ENCODE peak calls at places on chromosomes 2 and 18, in five cellular contexts. X, N, W, L and Y are unnamed samples.

GRCh38 chr2:237501892-237502513 is 15.0 kb downstream of the MLPH start:
- DNase-seq in X (no peak), N (no peak), W (peak), L (no peak), Y (no peak)

GRCh38 chr2:33240178-33240577 is 236.3 kb upstream of the RASGRP3 start:
- DNase-seq in X (no peak), N (no peak), W (peak), L (no peak), Y (no peak)

GRCh38 chr18:67766930-67767329 is 250.4 kb upstream of the DSEL start:
- DNase-seq in X (no peak), N (peak), W (peak), L (no peak), Y (no peak)

GRCh38 chr2:25989154-25989553 is 6.9 kb upstream of the KIF3C start:
- DNase-seq in X (no peak), N (no peak), W (no peak), L (no peak), Y (no peak)

GRCh38 chr18:10473152-10473551 is 18.7 kb downstream of the APCDD1 start:
- DNase-seq in X (no peak), N (no peak), W (no peak), L (no peak), Y (no peak)

GRCh38 chr18:52312321-52312720 is 27.7 kb upstream of the DCC start:
- DNase-seq in X (no peak), N (no peak), W (peak), L (no peak), Y (no peak)

GRCh38 chr18:54774971-54775665 is 53.2 kb upstream of the RAB27B start:
- DNase-seq in X (no peak), N (no peak), W (no peak), L (no peak), Y (no peak)

GRCh38 chr2:108586631-108587030 is 52.4 kb downstream of the LIMS1 start:
- DNase-seq in X (no peak), N (no peak), W (no peak), L (no peak), Y (no peak)

GRCh38 chr2:20350105-20350712 is 435 bp downstream of the PUM2 start:
- DNase-seq in X (no peak), N (no peak), W (peak), L (peak), Y (no peak)

GRCh38 chr2:157336137-157336721 is 10.6 kb upstream of the ERMN start:
- DNase-seq in X (peak), N (no peak), W (peak), L (peak), Y (peak)

GRCh38 chr18:37553633-37554398 is 11.8 kb downstream of the CELF4 start:
- DNase-seq in X (peak), N (no peak), W (no peak), L (no peak), Y (no peak)

GRCh38 chr2:128354731-128355470 is 36.2 kb upstream of the HS6ST1 start:
- DNase-seq in X (no peak), N (no peak), W (no peak), L (no peak), Y (no peak)

GRCh38 chr18:62942578-62942977 is 227.2 kb downstream of the PHLPP1 start:
- DNase-seq in X (no peak), N (no peak), W (no peak), L (no peak), Y (no peak)

GRCh38 chr2:98346259-98347236 is at the start of gene CNGA3:
- DNase-seq in X (peak), N (no peak), W (no peak), L (peak), Y (no peak)

GRCh38 chr2:230627806-230628724 is 84.6 kb upstream of the CAB39 start:
- DNase-seq in X (no peak), N (no peak), W (peak), L (no peak), Y (no peak)

GRCh38 chr2:76749858-76750257 is 772.3 kb downstream of the LRRTM4 start:
- DNase-seq in X (no peak), N (no peak), W (peak), L (no peak), Y (peak)

GRCh38 chr2:158729873-158730620 is 65.1 kb upstream of the DAPL1 start:
- DNase-seq in X (no peak), N (no peak), W (no peak), L (no peak), Y (no peak)

GRCh38 chr18:59303006-59303405 is 15.4 kb downstream of the CPLX4 start:
- DNase-seq in X (no peak), N (no peak), W (no peak), L (no peak), Y (no peak)

GRCh38 chr2:55087501-55087900 is 37.2 kb upstream of the RTN4 start:
- DNase-seq in X (no peak), N (no peak), W (no peak), L (no peak), Y (no peak)

GRCh38 chr2:33583194-33583938 is 15.7 kb downstream of the FAM98A start:
- DNase-seq in X (peak), N (peak), W (peak), L (peak), Y (peak)

GRCh38 chr18:56319953-56320352 is 318.4 kb downstream of the TXNL1 start:
- DNase-seq in X (no peak), N (no peak), W (no peak), L (no peak), Y (no peak)

GRCh38 chr2:151730242-151730975 is 3.9 kb downstream of the NEB start:
- DNase-seq in X (no peak), N (no peak), W (no peak), L (no peak), Y (no peak)

GRCh38 chr2:236444187-236444586 is 125.4 kb upstream of the ACKR3 start:
- DNase-seq in X (no peak), N (no peak), W (no peak), L (no peak), Y (no peak)

GRCh38 chr2:154049561-154049960 is 177.8 kb downstream of the GALNT13 start:
- DNase-seq in X (no peak), N (no peak), W (no peak), L (no peak), Y (no peak)

GRCh38 chr2:96241901-96242611 is 23.7 kb downstream of the TMEM127 start:
- DNase-seq in X (no peak), N (peak), W (peak), L (no peak), Y (no peak)

GRCh38 chr2:183010112-183010511 is 28.1 kb downstream of the NCKAP1 start:
- DNase-seq in X (peak), N (no peak), W (peak), L (peak), Y (no peak)

GRCh38 chr2:237715459-237715947 is 83.1 kb upstream of the RBM44 start:
- DNase-seq in X (no peak), N (no peak), W (no peak), L (no peak), Y (no peak)

GRCh38 chr2:224147174-224147573 is 108.1 kb upstream of the SERPINE2 start:
- DNase-seq in X (no peak), N (no peak), W (peak), L (no peak), Y (no peak)

GRCh38 chr2:217889656-217890055 is 113.1 kb downstream of the TNS1 start:
- DNase-seq in X (no peak), N (no peak), W (no peak), L (no peak), Y (no peak)

GRCh38 chr2:239495816-239496371 is 95.1 kb upstream of the HDAC4 start:
- DNase-seq in X (no peak), N (no peak), W (no peak), L (no peak), Y (no peak)

GRCh38 chr2:1728821-1729220 is 15.5 kb downstream of the PXDN start:
- DNase-seq in X (peak), N (no peak), W (peak), L (no peak), Y (no peak)

GRCh38 chr18:7957297-7957696 is 390.2 kb downstream of the PTPRM start:
- DNase-seq in X (no peak), N (no peak), W (no peak), L (no peak), Y (no peak)

GRCh38 chr2:74938264-74938663 is 20.2 kb upstream of the POLE4 start:
- DNase-seq in X (no peak), N (no peak), W (no peak), L (no peak), Y (no peak)

GRCh38 chr2:38685116-38685735 is 19.3 kb downstream of the GALM start:
- DNase-seq in X (no peak), N (no peak), W (peak), L (peak), Y (peak)

DNA sequence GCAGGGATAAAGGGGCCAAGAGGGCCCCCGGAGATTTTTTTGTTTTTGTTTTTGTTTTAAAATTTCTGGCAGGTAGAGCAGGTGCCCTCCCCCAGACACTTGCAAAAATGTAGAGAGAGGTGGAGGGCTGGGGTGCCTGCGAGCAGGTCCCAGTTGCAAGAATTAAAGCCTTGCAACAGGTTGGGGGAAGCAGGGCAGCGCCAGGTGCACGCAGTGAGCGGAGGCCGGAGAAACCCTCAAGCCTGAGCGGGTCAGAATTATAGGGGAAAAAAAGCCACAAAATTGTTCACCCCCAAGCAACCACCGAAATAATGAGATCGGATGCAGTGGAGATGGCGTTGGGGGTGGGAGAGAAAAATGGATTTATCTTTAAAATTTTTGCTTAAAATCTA is 527 bp downstream of the IGFBP5 start:
- DNase-seq in X (peak), N (no peak), W (no peak), L (no peak), Y (no peak)
- TF ChIP-seq EZH2 in X (no peak), N (no peak), W (no peak), L (no peak), Y (no peak)

GRCh38 chr2:84879595-84880394 is 1.1 kb downstream of the TRABD2A start:
- DNase-seq in X (peak), N (no peak), W (no peak), L (no peak), Y (no peak)

GRCh38 chr2:84881581-84882414 is 914 bp upstream of the TRABD2A start:
- DNase-seq in X (peak), N (no peak), W (peak), L (peak), Y (no peak)

GRCh38 chr2:84880645-84881521 is at the start of gene TRABD2A:
- DNase-seq in X (peak), N (no peak), W (no peak), L (peak), Y (no peak)

GRCh38 chr2:84878896-84879594 is 1.8 kb downstream of the TRABD2A start:
- DNase-seq in X (no peak), N (no peak), W (no peak), L (no peak), Y (no peak)

GRCh38 chr2:84880395-84880644 is 564 bp downstream of the TRABD2A start:
- DNase-seq in X (no peak), N (no peak), W (no peak), L (no peak), Y (no peak)
- TF ChIP-seq EZH2 in X (no peak), N (no peak), W (no peak), L (no peak), Y (no peak)

GRCh38 chr2:219254590-219255219 is 987 bp upstream of the TUBA4A start:
- DNase-seq in X (no peak), N (no peak), W (no peak), L (no peak), Y (no peak)

GRCh38 chr2:219252084-219252483 is 959 bp upstream of the TUBA4B start:
- DNase-seq in X (no peak), N (no peak), W (peak), L (no peak), Y (no peak)

GRCh38 chr2:219252570-219252899 is 508 bp upstream of the TUBA4B start:
- DNase-seq in X (peak), N (no peak), W (no peak), L (peak), Y (no peak)

GRCh38 chr2:219252900-219253752 is at the start of gene TUBA4B:
- DNase-seq in X (peak), N (no peak), W (peak), L (peak), Y (no peak)

GRCh38 chr2:219253753-219254589 is at the start of gene TUBA4A:
- DNase-seq in X (peak), N (no peak), W (peak), L (peak), Y (no peak)
- TF ChIP-seq EZH2 in X (peak), N (no peak), W (no peak), L (no peak), Y (peak)

DNA sequence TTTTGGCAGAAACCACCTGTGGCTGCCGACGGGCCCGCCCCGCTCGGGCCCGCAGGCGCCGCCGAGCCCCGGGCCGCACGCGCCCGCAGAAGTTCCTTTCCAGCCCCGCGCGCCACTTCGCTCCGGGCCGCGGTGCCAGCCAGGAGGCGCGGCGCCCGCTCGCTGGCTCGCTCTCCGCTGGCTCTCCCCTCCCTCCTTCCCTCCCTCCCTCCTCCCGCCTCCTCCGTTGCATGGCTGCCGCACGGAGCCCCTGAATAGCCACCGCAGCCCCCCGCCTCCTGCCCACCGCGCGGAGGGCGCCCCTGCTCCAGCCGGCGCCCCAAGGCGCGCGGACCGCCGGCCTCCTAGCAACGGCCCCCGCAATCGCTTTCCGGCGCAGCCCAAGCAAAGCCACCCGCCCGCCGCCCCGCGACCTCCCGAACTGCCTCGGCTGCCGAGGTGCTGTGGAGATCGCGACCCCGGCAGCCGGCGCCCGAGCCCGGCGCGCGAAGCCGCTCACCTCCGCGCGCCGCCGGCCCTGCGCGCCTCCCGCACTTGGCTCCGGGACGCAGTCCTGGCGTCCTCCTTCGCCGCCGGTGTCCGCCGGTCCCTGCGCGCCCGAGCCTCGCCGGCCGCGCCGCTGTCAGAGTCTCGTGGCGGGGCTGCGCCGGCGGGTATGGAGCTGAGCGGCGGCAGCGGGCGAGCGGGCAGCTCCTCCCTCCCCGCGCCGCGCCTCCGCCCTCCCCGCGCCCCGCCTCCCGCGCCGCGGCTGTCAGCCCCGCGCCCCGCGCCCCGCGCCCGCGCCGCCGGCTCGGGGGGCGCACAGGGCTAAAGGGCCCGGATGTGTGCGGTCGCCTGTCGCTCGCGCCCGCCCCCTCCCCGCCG is at the start of gene ZBTB7C:
- DNase-seq in X (peak), N (no peak), W (no peak), L (peak), Y (no peak)
- TF ChIP-seq EZH2 in X (no peak), N (no peak), W (no peak), L (no peak), Y (no peak)

DNA sequence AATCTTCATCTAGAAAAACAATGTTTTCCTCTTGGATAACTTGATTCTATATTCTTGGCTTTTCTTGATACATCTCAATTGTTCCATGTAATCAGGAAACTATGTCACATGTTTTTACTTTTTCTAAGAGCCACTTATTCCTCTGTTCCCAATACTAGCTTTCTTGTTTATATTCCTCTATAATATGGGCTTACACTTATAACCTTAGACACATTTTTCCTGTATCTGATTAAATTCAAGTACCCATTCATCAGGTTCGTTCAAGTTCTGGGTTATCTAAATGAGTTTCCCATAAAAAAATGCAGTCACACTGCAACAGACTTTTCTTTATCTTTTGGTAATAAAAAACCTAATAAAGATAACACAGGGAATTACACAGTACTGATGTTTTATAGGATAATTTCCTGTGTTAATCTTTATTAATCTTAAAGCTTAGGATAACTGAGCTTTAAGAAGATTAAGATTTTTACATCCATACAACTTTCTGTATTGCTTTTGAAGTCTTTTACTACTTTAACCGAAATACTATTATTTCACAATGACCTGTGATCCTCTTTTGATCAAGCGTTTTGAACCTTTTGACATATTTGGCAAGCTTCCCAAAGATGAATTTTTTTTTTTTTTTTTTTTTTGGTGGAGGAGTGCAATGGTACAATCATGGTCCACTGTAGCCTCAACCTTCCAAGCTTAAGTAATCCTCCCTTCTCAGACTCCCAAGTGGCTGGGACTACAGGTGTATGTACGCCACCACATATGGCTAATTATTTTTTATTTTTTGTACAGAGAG is 44.3 kb upstream of the C2orf66 start:
- DNase-seq in X (no peak), N (no peak), W (no peak), L (no peak), Y (peak)
- TF ChIP-seq EZH2 in X (no peak), N (no peak), W (no peak), L (no peak), Y (no peak)

GRCh38 chr2:56185101-56185581 is 1.4 kb downstream of the CCDC85A start:
- DNase-seq in X (peak), N (no peak), W (peak), L (no peak), Y (no peak)

GRCh38 chr2:56184500-56184996 is 758 bp downstream of the CCDC85A start:
- DNase-seq in X (peak), N (no peak), W (peak), L (peak), Y (no peak)

GRCh38 chr2:56182420-56182819 is 1.4 kb upstream of the CCDC85A start:
- DNase-seq in X (peak), N (no peak), W (no peak), L (no peak), Y (no peak)

GRCh38 chr2:56185582-56186046 is 1.8 kb downstream of the CCDC85A start:
- DNase-seq in X (peak), N (no peak), W (peak), L (no peak), Y (no peak)

DNA sequence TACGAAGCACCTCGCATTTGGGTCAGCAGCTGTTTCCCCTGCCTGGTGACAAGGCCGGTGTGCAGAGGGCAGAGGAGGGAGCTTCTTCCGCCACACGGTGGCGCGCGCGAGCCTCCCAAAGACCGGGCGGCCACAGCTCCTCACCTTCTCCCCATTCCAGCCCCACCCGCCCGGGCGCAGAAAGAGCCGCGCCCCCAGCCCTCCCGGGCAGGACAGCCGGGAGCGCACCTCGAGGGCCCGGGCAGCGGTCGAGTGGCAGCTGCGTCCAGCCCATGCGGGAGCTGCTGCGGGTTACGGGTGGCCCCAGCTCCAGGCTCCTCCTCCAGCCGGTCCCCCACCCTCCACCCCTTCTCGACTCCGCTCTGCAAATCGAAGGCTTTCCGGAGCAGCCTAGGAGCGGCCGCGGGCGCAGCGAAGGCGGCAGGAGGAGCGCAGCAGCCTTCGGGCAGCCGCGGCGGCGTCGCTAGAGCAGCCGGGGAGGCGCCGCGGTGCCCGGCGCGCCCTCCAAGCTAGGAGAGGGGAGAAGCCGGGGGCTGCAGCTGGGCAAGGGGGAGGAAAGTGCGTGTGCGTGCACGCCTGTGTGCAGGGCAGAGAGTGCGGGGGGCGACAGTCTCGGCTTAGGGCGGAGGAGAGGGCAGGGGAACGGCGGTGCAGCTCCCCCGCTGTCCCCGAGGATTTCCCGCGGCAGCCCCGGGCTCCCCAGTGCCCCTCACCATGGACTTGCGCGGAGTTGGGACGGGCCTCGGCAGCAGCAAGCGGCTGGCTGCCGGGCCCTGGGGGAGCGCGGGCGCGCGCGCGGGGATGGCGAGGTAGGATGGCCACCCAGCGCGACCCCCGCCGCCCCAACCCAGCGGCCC is at the start of gene CCDC85A:
- DNase-seq in X (peak), N (no peak), W (peak), L (peak), Y (no peak)
- TF ChIP-seq EZH2 in X (no peak), N (no peak), W (peak), L (no peak), Y (no peak)